ENCODE peak calls at places on chromosomes 1 and 21, in eight cellular contexts. One of them, this sample, is unnamed.

GRCh38 chr1:58249729-58250586 is 296.6 kb downstream of the OMA1 start:
- DNase-seq in CD8-positive, alpha-beta memory T cell: no peak
- DNase-seq in left ventricle myocardium inferior: peak; percentile 21
- DNase-seq in neural progenitor cell: peak; percentile 86
- DNase-seq in spleen: no peak
- DNase-seq in CD8-positive, alpha-beta T cell: no peak
- DNase-seq in IMR-90: peak; percentile 11
- DNase-seq in tibial nerve: no peak
- DNase-seq in this sample: no peak

GRCh38 chr1:201025571-201026002 is 2.1 kb upstream of the KIF21B start:
- DNase-seq in CD8-positive, alpha-beta T cell: no peak
- DNase-seq in neural progenitor cell: peak; percentile 56
- DNase-seq in left ventricle myocardium inferior: no peak
- DNase-seq in CD8-positive, alpha-beta memory T cell: no peak
- DNase-seq in IMR-90: peak; percentile 79
- DNase-seq in tibial nerve: no peak
- DNase-seq in spleen: no peak
- DNase-seq in this sample: no peak

GRCh38 chr1:53346007-53346813 is 18.3 kb upstream of the LRP8 start:
- DNase-seq in spleen: peak; percentile 65
- DNase-seq in CD8-positive, alpha-beta T cell: peak; percentile 0
- DNase-seq in CD8-positive, alpha-beta memory T cell: no peak
- DNase-seq in tibial nerve: no peak
- DNase-seq in left ventricle myocardium inferior: no peak
- DNase-seq in IMR-90: no peak
- DNase-seq in neural progenitor cell: no peak
- DNase-seq in this sample: no peak

GRCh38 chr1:13617108-13617507 is 33.5 kb downstream of the PDPN start:
- DNase-seq in neural progenitor cell: no peak
- DNase-seq in spleen: no peak
- DNase-seq in CD8-positive, alpha-beta memory T cell: no peak
- DNase-seq in left ventricle myocardium inferior: no peak
- DNase-seq in tibial nerve: no peak
- DNase-seq in CD8-positive, alpha-beta T cell: no peak
- DNase-seq in IMR-90: no peak
- DNase-seq in this sample: no peak

GRCh38 chr1:109832935-109833334 is 69.2 kb upstream of the EPS8L3 start:
- DNase-seq in CD8-positive, alpha-beta T cell: no peak
- DNase-seq in CD8-positive, alpha-beta memory T cell: no peak
- DNase-seq in IMR-90: no peak
- DNase-seq in spleen: no peak
- DNase-seq in left ventricle myocardium inferior: no peak
- DNase-seq in neural progenitor cell: no peak
- DNase-seq in tibial nerve: no peak
- DNase-seq in this sample: no peak

GRCh38 chr1:46175243-46175642 is 356 bp downstream of the TSPAN1 start:
- DNase-seq in spleen: no peak
- DNase-seq in tibial nerve: no peak
- DNase-seq in CD8-positive, alpha-beta memory T cell: no peak
- DNase-seq in IMR-90: no peak
- DNase-seq in neural progenitor cell: no peak
- DNase-seq in CD8-positive, alpha-beta T cell: no peak
- DNase-seq in left ventricle myocardium inferior: no peak
- DNase-seq in this sample: no peak

GRCh38 chr1:170247751-170248521 is 102.2 kb downstream of the NTMT2 start:
- DNase-seq in left ventricle myocardium inferior: no peak
- DNase-seq in CD8-positive, alpha-beta memory T cell: no peak
- DNase-seq in neural progenitor cell: no peak
- DNase-seq in IMR-90: no peak
- DNase-seq in CD8-positive, alpha-beta T cell: no peak
- DNase-seq in tibial nerve: no peak
- DNase-seq in spleen: no peak
- DNase-seq in this sample: no peak

GRCh38 chr1:193927550-193927949 is 741.1 kb upstream of the B3GALT2 start:
- DNase-seq in spleen: no peak
- DNase-seq in CD8-positive, alpha-beta T cell: no peak
- DNase-seq in IMR-90: no peak
- DNase-seq in left ventricle myocardium inferior: no peak
- DNase-seq in CD8-positive, alpha-beta memory T cell: no peak
- DNase-seq in neural progenitor cell: no peak
- DNase-seq in tibial nerve: no peak
- DNase-seq in this sample: no peak

GRCh38 chr1:30300669-30301068 is 422.7 kb downstream of the MATN1 start:
- DNase-seq in IMR-90: no peak
- DNase-seq in tibial nerve: no peak
- DNase-seq in neural progenitor cell: no peak
- DNase-seq in CD8-positive, alpha-beta T cell: no peak
- DNase-seq in left ventricle myocardium inferior: no peak
- DNase-seq in spleen: no peak
- DNase-seq in CD8-positive, alpha-beta memory T cell: no peak
- DNase-seq in this sample: no peak

GRCh38 chr1:31064685-31065309 is 720 bp downstream of the PUM1 start:
- DNase-seq in neural progenitor cell: no peak
- DNase-seq in IMR-90: peak; percentile 17
- DNase-seq in left ventricle myocardium inferior: peak; percentile 23
- DNase-seq in CD8-positive, alpha-beta T cell: peak; percentile 16
- DNase-seq in tibial nerve: no peak
- DNase-seq in spleen: peak; percentile 81
- DNase-seq in CD8-positive, alpha-beta memory T cell: peak; percentile 66
- DNase-seq in this sample: peak; percentile 14

GRCh38 chr1:51963592-51964308 is 26.8 kb downstream of the RAB3B start:
- DNase-seq in IMR-90: no peak
- DNase-seq in neural progenitor cell: no peak
- DNase-seq in spleen: no peak
- DNase-seq in tibial nerve: no peak
- DNase-seq in left ventricle myocardium inferior: no peak
- DNase-seq in CD8-positive, alpha-beta T cell: no peak
- DNase-seq in CD8-positive, alpha-beta memory T cell: no peak
- DNase-seq in this sample: no peak

GRCh38 chr1:16236091-16236494 is 890 bp downstream of the CPLANE2 start:
- DNase-seq in left ventricle myocardium inferior: no peak
- DNase-seq in neural progenitor cell: peak; percentile 46
- DNase-seq in tibial nerve: no peak
- DNase-seq in IMR-90: peak; percentile 18
- DNase-seq in CD8-positive, alpha-beta memory T cell: peak; percentile 61
- DNase-seq in CD8-positive, alpha-beta T cell: peak; percentile 48
- DNase-seq in spleen: no peak
- DNase-seq in this sample: peak; percentile 30

GRCh38 chr1:110255388-110255787 is 45.3 kb downstream of the KCNC4 start:
- DNase-seq in spleen: peak; percentile 25
- DNase-seq in neural progenitor cell: peak; percentile 76
- DNase-seq in CD8-positive, alpha-beta memory T cell: no peak
- DNase-seq in tibial nerve: no peak
- DNase-seq in CD8-positive, alpha-beta T cell: no peak
- DNase-seq in left ventricle myocardium inferior: no peak
- DNase-seq in IMR-90: no peak
- DNase-seq in this sample: no peak

GRCh38 chr1:201755200-201755599 is 73.8 kb upstream of the IPO9 start:
- DNase-seq in spleen: no peak
- DNase-seq in CD8-positive, alpha-beta T cell: no peak
- DNase-seq in CD8-positive, alpha-beta memory T cell: no peak
- DNase-seq in tibial nerve: no peak
- DNase-seq in neural progenitor cell: no peak
- DNase-seq in left ventricle myocardium inferior: no peak
- DNase-seq in IMR-90: no peak
- DNase-seq in this sample: no peak

GRCh38 chr1:36070349-36070748 is 13.5 kb upstream of the TEKT2 start:
- DNase-seq in left ventricle myocardium inferior: no peak
- DNase-seq in CD8-positive, alpha-beta memory T cell: no peak
- DNase-seq in tibial nerve: no peak
- DNase-seq in IMR-90: no peak
- DNase-seq in CD8-positive, alpha-beta T cell: no peak
- DNase-seq in neural progenitor cell: no peak
- DNase-seq in spleen: no peak
- DNase-seq in this sample: no peak

GRCh38 chr1:232319106-232319505 is 310.8 kb downstream of the SIPA1L2 start:
- DNase-seq in CD8-positive, alpha-beta memory T cell: no peak
- DNase-seq in neural progenitor cell: no peak
- DNase-seq in CD8-positive, alpha-beta T cell: no peak
- DNase-seq in spleen: no peak
- DNase-seq in tibial nerve: no peak
- DNase-seq in left ventricle myocardium inferior: peak; percentile 89
- DNase-seq in IMR-90: no peak
- DNase-seq in this sample: no peak

GRCh38 chr1:222454782-222455181 is 93.1 kb downstream of the HHIPL2 start:
- DNase-seq in CD8-positive, alpha-beta T cell: no peak
- DNase-seq in IMR-90: peak; percentile 72
- DNase-seq in spleen: no peak
- DNase-seq in tibial nerve: no peak
- DNase-seq in left ventricle myocardium inferior: peak; percentile 25
- DNase-seq in neural progenitor cell: no peak
- DNase-seq in CD8-positive, alpha-beta memory T cell: no peak
- DNase-seq in this sample: no peak

GRCh38 chr21:42683371-42684108 is 30.1 kb downstream of the PDE9A start:
- DNase-seq in tibial nerve: no peak
- DNase-seq in CD8-positive, alpha-beta memory T cell: peak; percentile 4
- DNase-seq in IMR-90: no peak
- DNase-seq in left ventricle myocardium inferior: no peak
- DNase-seq in CD8-positive, alpha-beta T cell: peak; percentile 39
- DNase-seq in spleen: no peak
- DNase-seq in neural progenitor cell: no peak
- DNase-seq in this sample: no peak

DNA sequence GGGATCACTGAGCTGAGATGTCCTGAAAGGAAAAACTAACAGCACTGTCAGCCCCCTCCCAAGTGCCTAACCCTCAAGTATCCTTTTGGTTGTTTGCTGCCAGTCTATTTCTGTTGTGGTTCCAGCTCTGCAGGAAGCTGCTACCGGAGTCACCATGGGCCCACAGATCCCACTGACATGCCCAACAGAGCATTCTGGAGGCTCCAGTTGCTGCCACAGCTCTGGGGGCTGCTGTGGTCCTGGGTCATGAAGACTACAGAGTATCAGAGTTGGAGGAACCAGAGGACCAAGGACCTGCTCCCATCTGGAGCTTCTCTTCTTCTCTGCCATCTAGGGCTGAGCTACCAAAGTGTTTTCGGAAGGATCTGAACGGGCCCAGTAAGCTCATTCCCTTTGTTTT is 910 bp downstream of the LCE3A start:
- DNase-seq in CD8-positive, alpha-beta T cell: no peak
- DNase-seq in CD8-positive, alpha-beta memory T cell: no peak
- DNase-seq in left ventricle myocardium inferior: no peak
- DNase-seq in tibial nerve: no peak
- DNase-seq in IMR-90: no peak
- DNase-seq in spleen: no peak
- DNase-seq in neural progenitor cell: no peak
- DNase-seq in this sample: no peak
- H3K9me3 ChIP-seq in CD8-positive, alpha-beta T cell: no peaks in the 10 kb centered on the region
- H3K9me3 ChIP-seq in CD8-positive, alpha-beta memory T cell: no peaks in the 10 kb centered on the region
- H3K9me3 ChIP-seq in left ventricle myocardium inferior: peaks cover 38% of the 10 kb centered on the region
- H3K9me3 ChIP-seq in tibial nerve: no peaks in the 10 kb centered on the region
- H3K9me3 ChIP-seq in IMR-90: peaks cover 3% of the 10 kb centered on the region
- H3K9me3 ChIP-seq in spleen: peaks cover 32% of the 10 kb centered on the region
- H3K9me3 ChIP-seq in neural progenitor cell: peaks cover 14% of the 10 kb centered on the region
- H3K9me3 ChIP-seq in this sample: no peaks in the 10 kb centered on the region

DNA sequence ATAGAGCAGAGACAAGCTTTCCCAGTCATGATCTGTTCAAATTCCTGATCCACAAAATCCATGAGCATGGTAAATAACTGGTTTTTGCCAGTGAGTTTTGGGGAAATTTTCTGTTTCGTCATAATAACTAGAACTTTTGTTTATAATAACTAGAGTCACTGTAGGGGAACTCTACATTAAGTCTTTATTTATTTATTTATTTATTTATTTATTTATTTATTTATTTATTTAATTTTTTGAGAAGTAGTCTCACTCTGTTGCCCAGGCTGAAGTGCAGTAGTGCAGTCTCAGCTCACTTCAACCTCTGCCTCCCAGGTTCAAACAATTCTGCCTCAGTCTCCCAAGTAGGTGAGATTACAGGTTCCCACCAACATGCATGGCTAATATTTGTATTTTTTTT is 1106.8 kb downstream of the AMY1C start:
- DNase-seq in neural progenitor cell: no peak
- DNase-seq in left ventricle myocardium inferior: no peak
- DNase-seq in tibial nerve: no peak
- DNase-seq in spleen: no peak
- DNase-seq in CD8-positive, alpha-beta T cell: no peak
- DNase-seq in IMR-90: no peak
- DNase-seq in CD8-positive, alpha-beta memory T cell: no peak
- DNase-seq in this sample: no peak
- H3K9me3 ChIP-seq in neural progenitor cell: no peaks in the 10 kb centered on the region
- H3K9me3 ChIP-seq in left ventricle myocardium inferior: no peaks in the 10 kb centered on the region
- H3K9me3 ChIP-seq in tibial nerve: no peaks in the 10 kb centered on the region
- H3K9me3 ChIP-seq in spleen: peaks cover 17% of the 10 kb centered on the region
- H3K9me3 ChIP-seq in CD8-positive, alpha-beta T cell: no peaks in the 10 kb centered on the region
- H3K9me3 ChIP-seq in IMR-90: peaks cover 18% of the 10 kb centered on the region
- H3K9me3 ChIP-seq in CD8-positive, alpha-beta memory T cell: no peaks in the 10 kb centered on the region
- H3K9me3 ChIP-seq in this sample: peaks cover 3% of the 10 kb centered on the region

DNA sequence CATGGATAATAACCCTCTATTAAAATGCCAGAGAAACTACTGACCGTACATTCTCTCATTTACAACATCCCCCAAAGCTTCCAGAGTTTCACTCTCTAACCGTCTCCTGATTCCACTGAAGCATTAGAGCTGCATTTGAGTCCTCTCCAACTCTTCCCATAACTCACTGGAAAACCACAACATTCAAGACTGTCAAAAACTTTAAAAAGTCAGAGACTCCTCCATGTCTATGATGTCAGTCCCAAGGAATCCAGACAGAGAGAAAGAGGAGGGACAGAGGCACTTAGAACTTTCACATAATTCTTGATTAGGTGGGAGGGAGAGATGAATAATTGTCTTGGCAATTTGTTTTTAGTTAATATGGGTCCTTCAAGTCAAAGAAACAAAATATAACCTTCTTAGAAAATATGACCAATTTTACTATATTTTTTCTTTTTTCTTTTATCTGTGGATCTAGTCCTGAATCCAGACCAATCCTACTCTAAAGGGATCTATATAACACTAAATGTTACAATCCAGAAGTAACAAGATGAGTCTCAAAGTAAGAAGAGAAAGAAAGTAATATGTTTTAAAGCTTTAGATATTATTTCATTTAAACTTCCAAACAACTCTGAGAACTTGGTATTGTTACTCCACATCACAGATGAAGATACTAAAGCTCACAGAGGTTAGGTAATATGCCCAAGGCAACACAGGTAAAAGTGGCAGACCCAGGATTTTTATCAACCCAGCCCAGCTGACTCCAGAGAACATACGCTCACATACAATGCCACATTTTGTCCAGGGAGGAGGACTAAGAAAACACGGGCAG is 23.8 kb downstream of the OTUD7B start:
- DNase-seq in left ventricle myocardium inferior: no peak
- DNase-seq in tibial nerve: no peak
- DNase-seq in neural progenitor cell: no peak
- DNase-seq in CD8-positive, alpha-beta T cell: no peak
- DNase-seq in spleen: no peak
- DNase-seq in IMR-90: peak; percentile 89
- DNase-seq in CD8-positive, alpha-beta memory T cell: no peak
- DNase-seq in this sample: no peak
- H3K9me3 ChIP-seq in left ventricle myocardium inferior: no peaks in the 10 kb centered on the region
- H3K9me3 ChIP-seq in tibial nerve: no peaks in the 10 kb centered on the region
- H3K9me3 ChIP-seq in neural progenitor cell: no peaks in the 10 kb centered on the region
- H3K9me3 ChIP-seq in CD8-positive, alpha-beta T cell: no peaks in the 10 kb centered on the region
- H3K9me3 ChIP-seq in spleen: no peaks in the 10 kb centered on the region
- H3K9me3 ChIP-seq in IMR-90: no peaks in the 10 kb centered on the region
- H3K9me3 ChIP-seq in CD8-positive, alpha-beta memory T cell: no peaks in the 10 kb centered on the region
- H3K9me3 ChIP-seq in this sample: no peaks in the 10 kb centered on the region

DNA sequence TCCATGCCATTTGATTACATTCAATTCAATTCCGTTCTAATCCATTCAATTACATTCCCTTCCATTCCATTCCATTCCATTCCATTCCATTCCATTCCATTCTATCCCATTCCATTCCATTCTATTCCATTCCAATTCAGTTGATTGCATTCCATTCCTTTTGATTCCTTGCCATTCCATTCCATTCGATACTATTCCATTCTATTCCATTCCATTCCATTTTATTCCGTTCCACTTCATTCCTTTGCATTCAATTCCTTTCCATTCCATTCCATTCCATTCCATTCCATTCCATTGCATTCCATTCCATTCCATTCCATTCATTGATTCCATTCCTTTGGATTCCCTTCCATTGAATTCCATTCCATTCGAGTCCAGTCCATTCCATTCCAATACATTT is 2574.0 kb upstream of the TPTE start:
- DNase-seq in tibial nerve: no peak
- DNase-seq in CD8-positive, alpha-beta T cell: no peak
- DNase-seq in left ventricle myocardium inferior: no peak
- DNase-seq in IMR-90: no peak
- DNase-seq in spleen: no peak
- DNase-seq in neural progenitor cell: no peak
- DNase-seq in CD8-positive, alpha-beta memory T cell: no peak
- DNase-seq in this sample: no peak
- H3K9me3 ChIP-seq in tibial nerve: no peaks in the 10 kb centered on the region
- H3K9me3 ChIP-seq in CD8-positive, alpha-beta T cell: peaks cover 54% of the 10 kb centered on the region
- H3K9me3 ChIP-seq in left ventricle myocardium inferior: no peaks in the 10 kb centered on the region
- H3K9me3 ChIP-seq in IMR-90: peaks cover 66% of the 10 kb centered on the region
- H3K9me3 ChIP-seq in spleen: no peaks in the 10 kb centered on the region
- H3K9me3 ChIP-seq in neural progenitor cell: peaks cover 98% of the 10 kb centered on the region
- H3K9me3 ChIP-seq in CD8-positive, alpha-beta memory T cell: peaks cover 89% of the 10 kb centered on the region
- H3K9me3 ChIP-seq in this sample: peaks cover 66% of the 10 kb centered on the region